ENCODE peak calls at places on chromosomes 4 and X, in ten cellular contexts. One of them, this sample, is unnamed.

GRCh38 chr4:38313175-38313574 is 350.8 kb upstream of the KLF3 start:
- DNase-seq in fibroblast of lung: no peak
- DNase-seq in GM03348: no peak
- DNase-seq in activated CD8-positive, alpha-beta memory T cell treated with anti-CD3 and anti-CD28 coated beads, Interleukin-2, amount 10 ng/mL, durations not matched to agents 7 days and 5 days: no peak
- DNase-seq in body of pancreas: peak
- DNase-seq in stimulated activated CD8-positive, alpha-beta memory T cell treated with anti-CD3 and anti-CD28 coated beads, Interleukin-7, amount 100 ng/mL, for 4 hours: no peak
- DNase-seq in iris pigment epithelial cell: no peak
- DNase-seq in thoracic aorta: no peak
- DNase-seq in SJSA1: no peak
- DNase-seq in H7: no peak
- DNase-seq in this sample: no peak

GRCh38 chr4:119284876-119285611 is 36.9 kb downstream of the FABP2 start:
- DNase-seq in fibroblast of lung: peak
- DNase-seq in GM03348: no peak
- DNase-seq in activated CD8-positive, alpha-beta memory T cell treated with anti-CD3 and anti-CD28 coated beads, Interleukin-2, amount 10 ng/mL, durations not matched to agents 7 days and 5 days: no peak
- DNase-seq in body of pancreas: no peak
- DNase-seq in stimulated activated CD8-positive, alpha-beta memory T cell treated with anti-CD3 and anti-CD28 coated beads, Interleukin-7, amount 100 ng/mL, for 4 hours: no peak
- DNase-seq in iris pigment epithelial cell: peak
- DNase-seq in thoracic aorta: no peak
- DNase-seq in SJSA1: no peak
- DNase-seq in H7: no peak
- DNase-seq in this sample: no peak

GRCh38 chrX:135000516-135000915 is 9.7 kb downstream of the SMIM10 start:
- DNase-seq in fibroblast of lung: peak
- DNase-seq in GM03348: peak
- DNase-seq in activated CD8-positive, alpha-beta memory T cell treated with anti-CD3 and anti-CD28 coated beads, Interleukin-2, amount 10 ng/mL, durations not matched to agents 7 days and 5 days: no peak
- DNase-seq in body of pancreas: no peak
- DNase-seq in stimulated activated CD8-positive, alpha-beta memory T cell treated with anti-CD3 and anti-CD28 coated beads, Interleukin-7, amount 100 ng/mL, for 4 hours: no peak
- DNase-seq in iris pigment epithelial cell: peak
- DNase-seq in thoracic aorta: no peak
- DNase-seq in SJSA1: no peak
- DNase-seq in H7: no peak
- DNase-seq in this sample: no peak

GRCh38 chr4:55866290-55866907 is 13.0 kb downstream of the EXOC1 start:
- DNase-seq in fibroblast of lung: peak
- DNase-seq in GM03348: peak
- DNase-seq in activated CD8-positive, alpha-beta memory T cell treated with anti-CD3 and anti-CD28 coated beads, Interleukin-2, amount 10 ng/mL, durations not matched to agents 7 days and 5 days: no peak
- DNase-seq in body of pancreas: no peak
- DNase-seq in stimulated activated CD8-positive, alpha-beta memory T cell treated with anti-CD3 and anti-CD28 coated beads, Interleukin-7, amount 100 ng/mL, for 4 hours: no peak
- DNase-seq in iris pigment epithelial cell: peak
- DNase-seq in thoracic aorta: no peak
- DNase-seq in SJSA1: no peak
- DNase-seq in H7: no peak
- DNase-seq in this sample: no peak

GRCh38 chr4:99202536-99202935 is 16.5 kb downstream of the ADH6 start:
- DNase-seq in fibroblast of lung: no peak
- DNase-seq in GM03348: peak
- DNase-seq in activated CD8-positive, alpha-beta memory T cell treated with anti-CD3 and anti-CD28 coated beads, Interleukin-2, amount 10 ng/mL, durations not matched to agents 7 days and 5 days: no peak
- DNase-seq in body of pancreas: no peak
- DNase-seq in stimulated activated CD8-positive, alpha-beta memory T cell treated with anti-CD3 and anti-CD28 coated beads, Interleukin-7, amount 100 ng/mL, for 4 hours: no peak
- DNase-seq in iris pigment epithelial cell: peak
- DNase-seq in thoracic aorta: no peak
- DNase-seq in SJSA1: no peak
- DNase-seq in H7: no peak
- DNase-seq in this sample: no peak

GRCh38 chr4:190020790-190021717 is 6.0 kb downstream of the FRG2 start:
- DNase-seq in fibroblast of lung: peak
- DNase-seq in GM03348: peak
- DNase-seq in activated CD8-positive, alpha-beta memory T cell treated with anti-CD3 and anti-CD28 coated beads, Interleukin-2, amount 10 ng/mL, durations not matched to agents 7 days and 5 days: no peak
- DNase-seq in body of pancreas: peak
- DNase-seq in stimulated activated CD8-positive, alpha-beta memory T cell treated with anti-CD3 and anti-CD28 coated beads, Interleukin-7, amount 100 ng/mL, for 4 hours: no peak
- DNase-seq in iris pigment epithelial cell: no peak
- DNase-seq in thoracic aorta: no peak
- DNase-seq in SJSA1: no peak
- DNase-seq in H7: peak
- DNase-seq in this sample: peak

GRCh38 chr4:142901166-142901662 is 55.1 kb upstream of the INPP4B start:
- DNase-seq in fibroblast of lung: peak
- DNase-seq in GM03348: no peak
- DNase-seq in activated CD8-positive, alpha-beta memory T cell treated with anti-CD3 and anti-CD28 coated beads, Interleukin-2, amount 10 ng/mL, durations not matched to agents 7 days and 5 days: no peak
- DNase-seq in body of pancreas: no peak
- DNase-seq in stimulated activated CD8-positive, alpha-beta memory T cell treated with anti-CD3 and anti-CD28 coated beads, Interleukin-7, amount 100 ng/mL, for 4 hours: no peak
- DNase-seq in iris pigment epithelial cell: peak
- DNase-seq in thoracic aorta: no peak
- DNase-seq in SJSA1: no peak
- DNase-seq in H7: no peak
- DNase-seq in this sample: no peak

GRCh38 chr4:184347251-184348239 is 126.8 kb downstream of the IRF2 start:
- DNase-seq in fibroblast of lung: peak
- DNase-seq in GM03348: peak
- DNase-seq in activated CD8-positive, alpha-beta memory T cell treated with anti-CD3 and anti-CD28 coated beads, Interleukin-2, amount 10 ng/mL, durations not matched to agents 7 days and 5 days: no peak
- DNase-seq in body of pancreas: peak
- DNase-seq in stimulated activated CD8-positive, alpha-beta memory T cell treated with anti-CD3 and anti-CD28 coated beads, Interleukin-7, amount 100 ng/mL, for 4 hours: no peak
- DNase-seq in iris pigment epithelial cell: peak
- DNase-seq in thoracic aorta: no peak
- DNase-seq in SJSA1: no peak
- DNase-seq in H7: peak
- DNase-seq in this sample: peak

GRCh38 chrX:47482512-47483309 is at the start of gene ZNF41:
- DNase-seq in fibroblast of lung: peak
- DNase-seq in GM03348: peak
- DNase-seq in activated CD8-positive, alpha-beta memory T cell treated with anti-CD3 and anti-CD28 coated beads, Interleukin-2, amount 10 ng/mL, durations not matched to agents 7 days and 5 days: peak
- DNase-seq in body of pancreas: peak
- DNase-seq in stimulated activated CD8-positive, alpha-beta memory T cell treated with anti-CD3 and anti-CD28 coated beads, Interleukin-7, amount 100 ng/mL, for 4 hours: peak
- DNase-seq in iris pigment epithelial cell: peak
- DNase-seq in thoracic aorta: peak
- DNase-seq in SJSA1: peak
- DNase-seq in H7: peak
- DNase-seq in this sample: peak

GRCh38 chr4:172698256-172698655 is 470.4 kb upstream of the GALNT7 start:
- DNase-seq in fibroblast of lung: no peak
- DNase-seq in GM03348: no peak
- DNase-seq in activated CD8-positive, alpha-beta memory T cell treated with anti-CD3 and anti-CD28 coated beads, Interleukin-2, amount 10 ng/mL, durations not matched to agents 7 days and 5 days: no peak
- DNase-seq in body of pancreas: no peak
- DNase-seq in stimulated activated CD8-positive, alpha-beta memory T cell treated with anti-CD3 and anti-CD28 coated beads, Interleukin-7, amount 100 ng/mL, for 4 hours: no peak
- DNase-seq in iris pigment epithelial cell: no peak
- DNase-seq in thoracic aorta: no peak
- DNase-seq in SJSA1: no peak
- DNase-seq in H7: no peak
- DNase-seq in this sample: no peak

GRCh38 chr4:107988763-107989035 is 990 bp upstream of the HADH start:
- DNase-seq in fibroblast of lung: no peak
- DNase-seq in GM03348: no peak
- DNase-seq in activated CD8-positive, alpha-beta memory T cell treated with anti-CD3 and anti-CD28 coated beads, Interleukin-2, amount 10 ng/mL, durations not matched to agents 7 days and 5 days: no peak
- DNase-seq in body of pancreas: no peak
- DNase-seq in stimulated activated CD8-positive, alpha-beta memory T cell treated with anti-CD3 and anti-CD28 coated beads, Interleukin-7, amount 100 ng/mL, for 4 hours: no peak
- DNase-seq in iris pigment epithelial cell: no peak
- DNase-seq in thoracic aorta: no peak
- DNase-seq in SJSA1: no peak
- DNase-seq in H7: no peak
- DNase-seq in this sample: no peak

GRCh38 chr4:143336828-143337599 is at the start of gene GAB1:
- DNase-seq in fibroblast of lung: peak
- DNase-seq in GM03348: peak
- DNase-seq in activated CD8-positive, alpha-beta memory T cell treated with anti-CD3 and anti-CD28 coated beads, Interleukin-2, amount 10 ng/mL, durations not matched to agents 7 days and 5 days: peak
- DNase-seq in body of pancreas: peak
- DNase-seq in stimulated activated CD8-positive, alpha-beta memory T cell treated with anti-CD3 and anti-CD28 coated beads, Interleukin-7, amount 100 ng/mL, for 4 hours: no peak
- DNase-seq in iris pigment epithelial cell: peak
- DNase-seq in thoracic aorta: peak
- DNase-seq in SJSA1: peak
- DNase-seq in H7: peak
- DNase-seq in this sample: peak

GRCh38 chrX:73851014-73852009 is 288.3 kb downstream of the CHIC1 start:
- DNase-seq in fibroblast of lung: peak
- DNase-seq in GM03348: no peak
- DNase-seq in activated CD8-positive, alpha-beta memory T cell treated with anti-CD3 and anti-CD28 coated beads, Interleukin-2, amount 10 ng/mL, durations not matched to agents 7 days and 5 days: no peak
- DNase-seq in body of pancreas: no peak
- DNase-seq in stimulated activated CD8-positive, alpha-beta memory T cell treated with anti-CD3 and anti-CD28 coated beads, Interleukin-7, amount 100 ng/mL, for 4 hours: no peak
- DNase-seq in iris pigment epithelial cell: peak
- DNase-seq in thoracic aorta: no peak
- DNase-seq in SJSA1: no peak
- DNase-seq in H7: no peak
- DNase-seq in this sample: no peak

GRCh38 chrX:132908891-132909290 is 49.5 kb downstream of the HS6ST2 start:
- DNase-seq in fibroblast of lung: peak
- DNase-seq in GM03348: no peak
- DNase-seq in activated CD8-positive, alpha-beta memory T cell treated with anti-CD3 and anti-CD28 coated beads, Interleukin-2, amount 10 ng/mL, durations not matched to agents 7 days and 5 days: no peak
- DNase-seq in body of pancreas: no peak
- DNase-seq in stimulated activated CD8-positive, alpha-beta memory T cell treated with anti-CD3 and anti-CD28 coated beads, Interleukin-7, amount 100 ng/mL, for 4 hours: no peak
- DNase-seq in iris pigment epithelial cell: peak
- DNase-seq in thoracic aorta: no peak
- DNase-seq in SJSA1: no peak
- DNase-seq in H7: peak
- DNase-seq in this sample: no peak

GRCh38 chr4:40227284-40227683 is 30.5 kb downstream of the RHOH start:
- DNase-seq in fibroblast of lung: no peak
- DNase-seq in GM03348: no peak
- DNase-seq in activated CD8-positive, alpha-beta memory T cell treated with anti-CD3 and anti-CD28 coated beads, Interleukin-2, amount 10 ng/mL, durations not matched to agents 7 days and 5 days: peak
- DNase-seq in body of pancreas: no peak
- DNase-seq in stimulated activated CD8-positive, alpha-beta memory T cell treated with anti-CD3 and anti-CD28 coated beads, Interleukin-7, amount 100 ng/mL, for 4 hours: peak
- DNase-seq in iris pigment epithelial cell: no peak
- DNase-seq in thoracic aorta: no peak
- DNase-seq in SJSA1: no peak
- DNase-seq in H7: no peak
- DNase-seq in this sample: no peak

GRCh38 chrX:118536687-118537461 is 41.3 kb downstream of the DOCK11 start:
- DNase-seq in fibroblast of lung: peak
- DNase-seq in GM03348: no peak
- DNase-seq in activated CD8-positive, alpha-beta memory T cell treated with anti-CD3 and anti-CD28 coated beads, Interleukin-2, amount 10 ng/mL, durations not matched to agents 7 days and 5 days: peak
- DNase-seq in body of pancreas: no peak
- DNase-seq in stimulated activated CD8-positive, alpha-beta memory T cell treated with anti-CD3 and anti-CD28 coated beads, Interleukin-7, amount 100 ng/mL, for 4 hours: peak
- DNase-seq in iris pigment epithelial cell: peak
- DNase-seq in thoracic aorta: no peak
- DNase-seq in SJSA1: no peak
- DNase-seq in H7: peak
- DNase-seq in this sample: no peak

GRCh38 chr4:41590591-41590990 is 52.6 kb downstream of the LIMCH1 start:
- DNase-seq in fibroblast of lung: no peak
- DNase-seq in GM03348: no peak
- DNase-seq in activated CD8-positive, alpha-beta memory T cell treated with anti-CD3 and anti-CD28 coated beads, Interleukin-2, amount 10 ng/mL, durations not matched to agents 7 days and 5 days: no peak
- DNase-seq in body of pancreas: peak
- DNase-seq in stimulated activated CD8-positive, alpha-beta memory T cell treated with anti-CD3 and anti-CD28 coated beads, Interleukin-7, amount 100 ng/mL, for 4 hours: no peak
- DNase-seq in iris pigment epithelial cell: no peak
- DNase-seq in thoracic aorta: no peak
- DNase-seq in SJSA1: no peak
- DNase-seq in H7: no peak
- DNase-seq in this sample: no peak

GRCh38 chr4:140056015-140056414 is 98.0 kb downstream of the MAML3 start:
- DNase-seq in fibroblast of lung: no peak
- DNase-seq in GM03348: no peak
- DNase-seq in activated CD8-positive, alpha-beta memory T cell treated with anti-CD3 and anti-CD28 coated beads, Interleukin-2, amount 10 ng/mL, durations not matched to agents 7 days and 5 days: no peak
- DNase-seq in body of pancreas: no peak
- DNase-seq in stimulated activated CD8-positive, alpha-beta memory T cell treated with anti-CD3 and anti-CD28 coated beads, Interleukin-7, amount 100 ng/mL, for 4 hours: no peak
- DNase-seq in iris pigment epithelial cell: no peak
- DNase-seq in thoracic aorta: no peak
- DNase-seq in SJSA1: no peak
- DNase-seq in H7: no peak
- DNase-seq in this sample: no peak

GRCh38 chrX:148223361-148223760 is 242.2 kb downstream of the FMR1NB start:
- DNase-seq in fibroblast of lung: no peak
- DNase-seq in GM03348: no peak
- DNase-seq in activated CD8-positive, alpha-beta memory T cell treated with anti-CD3 and anti-CD28 coated beads, Interleukin-2, amount 10 ng/mL, durations not matched to agents 7 days and 5 days: no peak
- DNase-seq in body of pancreas: no peak
- DNase-seq in stimulated activated CD8-positive, alpha-beta memory T cell treated with anti-CD3 and anti-CD28 coated beads, Interleukin-7, amount 100 ng/mL, for 4 hours: no peak
- DNase-seq in iris pigment epithelial cell: no peak
- DNase-seq in thoracic aorta: no peak
- DNase-seq in SJSA1: no peak
- DNase-seq in H7: no peak
- DNase-seq in this sample: no peak

GRCh38 chrX:85326234-85327059 is 53.0 kb downstream of the POF1B start:
- DNase-seq in fibroblast of lung: no peak
- DNase-seq in GM03348: no peak
- DNase-seq in activated CD8-positive, alpha-beta memory T cell treated with anti-CD3 and anti-CD28 coated beads, Interleukin-2, amount 10 ng/mL, durations not matched to agents 7 days and 5 days: no peak
- DNase-seq in body of pancreas: no peak
- DNase-seq in stimulated activated CD8-positive, alpha-beta memory T cell treated with anti-CD3 and anti-CD28 coated beads, Interleukin-7, amount 100 ng/mL, for 4 hours: no peak
- DNase-seq in iris pigment epithelial cell: no peak
- DNase-seq in thoracic aorta: no peak
- DNase-seq in SJSA1: no peak
- DNase-seq in H7: no peak
- DNase-seq in this sample: no peak

GRCh38 chr4:169103966-169104412 is 93.9 kb upstream of the CBR4 start:
- DNase-seq in fibroblast of lung: no peak
- DNase-seq in GM03348: peak
- DNase-seq in activated CD8-positive, alpha-beta memory T cell treated with anti-CD3 and anti-CD28 coated beads, Interleukin-2, amount 10 ng/mL, durations not matched to agents 7 days and 5 days: no peak
- DNase-seq in body of pancreas: peak
- DNase-seq in stimulated activated CD8-positive, alpha-beta memory T cell treated with anti-CD3 and anti-CD28 coated beads, Interleukin-7, amount 100 ng/mL, for 4 hours: no peak
- DNase-seq in iris pigment epithelial cell: no peak
- DNase-seq in thoracic aorta: no peak
- DNase-seq in SJSA1: no peak
- DNase-seq in H7: peak
- DNase-seq in this sample: peak

GRCh38 chr4:120007171-120007894 is 59.3 kb downstream of the MAD2L1 start:
- DNase-seq in fibroblast of lung: peak
- DNase-seq in GM03348: peak
- DNase-seq in activated CD8-positive, alpha-beta memory T cell treated with anti-CD3 and anti-CD28 coated beads, Interleukin-2, amount 10 ng/mL, durations not matched to agents 7 days and 5 days: no peak
- DNase-seq in body of pancreas: no peak
- DNase-seq in stimulated activated CD8-positive, alpha-beta memory T cell treated with anti-CD3 and anti-CD28 coated beads, Interleukin-7, amount 100 ng/mL, for 4 hours: no peak
- DNase-seq in iris pigment epithelial cell: peak
- DNase-seq in thoracic aorta: no peak
- DNase-seq in SJSA1: no peak
- DNase-seq in H7: no peak
- DNase-seq in this sample: no peak

GRCh38 chr4:184437988-184438774 is 36.2 kb downstream of the IRF2 start:
- DNase-seq in fibroblast of lung: no peak
- DNase-seq in GM03348: no peak
- DNase-seq in activated CD8-positive, alpha-beta memory T cell treated with anti-CD3 and anti-CD28 coated beads, Interleukin-2, amount 10 ng/mL, durations not matched to agents 7 days and 5 days: no peak
- DNase-seq in body of pancreas: no peak
- DNase-seq in stimulated activated CD8-positive, alpha-beta memory T cell treated with anti-CD3 and anti-CD28 coated beads, Interleukin-7, amount 100 ng/mL, for 4 hours: no peak
- DNase-seq in iris pigment epithelial cell: no peak
- DNase-seq in thoracic aorta: no peak
- DNase-seq in SJSA1: no peak
- DNase-seq in H7: no peak
- DNase-seq in this sample: no peak

GRCh38 chr4:111641813-111642579 is 503.3 kb upstream of the FAM241A start:
- DNase-seq in fibroblast of lung: peak
- DNase-seq in GM03348: peak
- DNase-seq in activated CD8-positive, alpha-beta memory T cell treated with anti-CD3 and anti-CD28 coated beads, Interleukin-2, amount 10 ng/mL, durations not matched to agents 7 days and 5 days: peak
- DNase-seq in body of pancreas: peak
- DNase-seq in stimulated activated CD8-positive, alpha-beta memory T cell treated with anti-CD3 and anti-CD28 coated beads, Interleukin-7, amount 100 ng/mL, for 4 hours: no peak
- DNase-seq in iris pigment epithelial cell: peak
- DNase-seq in thoracic aorta: no peak
- DNase-seq in SJSA1: peak
- DNase-seq in H7: peak
- DNase-seq in this sample: peak

GRCh38 chrX:100447563-100448397 is 37.7 kb upstream of the PCDH19 start:
- DNase-seq in fibroblast of lung: peak
- DNase-seq in GM03348: peak
- DNase-seq in activated CD8-positive, alpha-beta memory T cell treated with anti-CD3 and anti-CD28 coated beads, Interleukin-2, amount 10 ng/mL, durations not matched to agents 7 days and 5 days: no peak
- DNase-seq in body of pancreas: peak
- DNase-seq in stimulated activated CD8-positive, alpha-beta memory T cell treated with anti-CD3 and anti-CD28 coated beads, Interleukin-7, amount 100 ng/mL, for 4 hours: no peak
- DNase-seq in iris pigment epithelial cell: peak
- DNase-seq in thoracic aorta: no peak
- DNase-seq in SJSA1: no peak
- DNase-seq in H7: peak
- DNase-seq in this sample: no peak

GRCh38 chr4:89305712-89306437 is 1.7 kb downstream of the GPRIN3 start:
- DNase-seq in fibroblast of lung: peak
- DNase-seq in GM03348: peak
- DNase-seq in activated CD8-positive, alpha-beta memory T cell treated with anti-CD3 and anti-CD28 coated beads, Interleukin-2, amount 10 ng/mL, durations not matched to agents 7 days and 5 days: peak
- DNase-seq in body of pancreas: no peak
- DNase-seq in stimulated activated CD8-positive, alpha-beta memory T cell treated with anti-CD3 and anti-CD28 coated beads, Interleukin-7, amount 100 ng/mL, for 4 hours: no peak
- DNase-seq in iris pigment epithelial cell: peak
- DNase-seq in thoracic aorta: no peak
- DNase-seq in SJSA1: no peak
- DNase-seq in H7: no peak
- DNase-seq in this sample: no peak

GRCh38 chr4:139453041-139453370 is 915 bp upstream of the RAB33B start:
- DNase-seq in fibroblast of lung: peak
- DNase-seq in GM03348: no peak
- DNase-seq in activated CD8-positive, alpha-beta memory T cell treated with anti-CD3 and anti-CD28 coated beads, Interleukin-2, amount 10 ng/mL, durations not matched to agents 7 days and 5 days: peak
- DNase-seq in body of pancreas: peak
- DNase-seq in stimulated activated CD8-positive, alpha-beta memory T cell treated with anti-CD3 and anti-CD28 coated beads, Interleukin-7, amount 100 ng/mL, for 4 hours: peak
- DNase-seq in iris pigment epithelial cell: peak
- DNase-seq in thoracic aorta: no peak
- DNase-seq in SJSA1: no peak
- DNase-seq in H7: peak
- DNase-seq in this sample: peak

GRCh38 chr4:159308571-159309340 is 205.9 kb downstream of the RAPGEF2 start:
- DNase-seq in fibroblast of lung: peak
- DNase-seq in GM03348: peak
- DNase-seq in activated CD8-positive, alpha-beta memory T cell treated with anti-CD3 and anti-CD28 coated beads, Interleukin-2, amount 10 ng/mL, durations not matched to agents 7 days and 5 days: no peak
- DNase-seq in body of pancreas: no peak
- DNase-seq in stimulated activated CD8-positive, alpha-beta memory T cell treated with anti-CD3 and anti-CD28 coated beads, Interleukin-7, amount 100 ng/mL, for 4 hours: no peak
- DNase-seq in iris pigment epithelial cell: peak
- DNase-seq in thoracic aorta: no peak
- DNase-seq in SJSA1: no peak
- DNase-seq in H7: no peak
- DNase-seq in this sample: no peak

This sample was measured in left lobe of liver.